ENCODE peak calls at places on chromosome 11, in five cellular contexts. M, A, W, Q and V are unnamed samples.
A peak's percentile ranks its signal among the peaks of the same experiment; 100 is the strongest.

GRCh38 chr11:31499576-31500178 is 9.7 kb downstream of the IMMP1L start:
- DNase-seq in M (no peak), A (no peak), W (no peak), Q (peak; percentile 21), V (no peak)

GRCh38 chr11:44113572-44113971 is 18.1 kb downstream of the EXT2 start:
- DNase-seq in M (no peak), A (no peak), W (no peak), Q (no peak), V (no peak)

GRCh38 chr11:6655790-6656580 is at the start of gene DCHS1:
- DNase-seq in M (no peak), A (no peak), W (peak; percentile 32), Q (no peak), V (no peak)

GRCh38 chr11:67649634-67650540 is 643 bp downstream of the ACY3 start:
- DNase-seq in M (no peak), A (no peak), W (no peak), Q (no peak), V (no peak)

GRCh38 chr11:79290766-79291165 is 150.1 kb downstream of the TENM4 start:
- DNase-seq in M (no peak), A (no peak), W (no peak), Q (no peak), V (no peak)

GRCh38 chr11:6223854-6224253 is 10.6 kb downstream of the FHIP1B start:
- DNase-seq in M (no peak), A (no peak), W (no peak), Q (no peak), V (no peak)

GRCh38 chr11:11302565-11302964 is 50.5 kb downstream of the CSNK2A3 start:
- DNase-seq in M (no peak), A (no peak), W (no peak), Q (no peak), V (no peak)

GRCh38 chr11:118912742-118913410 is 12.8 kb downstream of the BCL9L start:
- DNase-seq in M (no peak), A (no peak), W (peak; percentile 76), Q (no peak), V (no peak)

GRCh38 chr11:64271339-64272132 is 12.9 kb downstream of the BAD start:
- DNase-seq in M (peak; percentile 89), A (no peak), W (peak; percentile 89), Q (peak; percentile 98), V (peak; percentile 91)

GRCh38 chr11:75495749-75496641 is 29.7 kb downstream of the GDPD5 start:
- DNase-seq in M (no peak), A (no peak), W (no peak), Q (no peak), V (no peak)

GRCh38 chr11:126716456-126717083 is 284.0 kb downstream of the KIRREL3 start:
- DNase-seq in M (no peak), A (peak; percentile 25), W (peak; percentile 63), Q (peak; percentile 22), V (no peak)

GRCh38 chr11:108220721-108221346 is 1.6 kb downstream of the NPAT start:
- DNase-seq in M (no peak), A (no peak), W (peak; percentile 19), Q (peak; percentile 29), V (no peak)

GRCh38 chr11:112728716-112729115 is 232.5 kb upstream of the NCAM1 start:
- DNase-seq in M (no peak), A (no peak), W (no peak), Q (no peak), V (no peak)

GRCh38 chr11:3896644-3897043 is 41.2 kb downstream of the STIM1 start:
- DNase-seq in M (no peak), A (no peak), W (no peak), Q (no peak), V (no peak)

GRCh38 chr11:60428517-60428916 is 855 bp upstream of the MS4A5 start:
- DNase-seq in M (no peak), A (no peak), W (no peak), Q (no peak), V (no peak)

GRCh38 chr11:78788533-78788932 is 213.9 kb upstream of the NARS2 start:
- DNase-seq in M (no peak), A (no peak), W (no peak), Q (no peak), V (no peak)

GRCh38 chr11:128522943-128523518 is 64.3 kb downstream of the ETS1 start:
- DNase-seq in M (no peak), A (no peak), W (no peak), Q (no peak), V (no peak)

GRCh38 chr11:5291207-5291838 is 10.4 kb downstream of the OR51B4 start:
- DNase-seq in M (no peak), A (peak; percentile 42), W (peak; percentile 82), Q (peak; percentile 62), V (no peak)

GRCh38 chr11:21838422-21838821 is 354.5 kb upstream of the ANO5 start:
- DNase-seq in M (no peak), A (no peak), W (no peak), Q (no peak), V (no peak)

GRCh38 chr11:27319065-27319464 is 44.0 kb downstream of the CCDC34 start:
- DNase-seq in M (peak; percentile 20), A (peak; percentile 77), W (peak; percentile 80), Q (peak; percentile 22), V (no peak)

GRCh38 chr11:128716661-128717210 is 22.9 kb downstream of the FLI1 start:
- DNase-seq in M (no peak), A (no peak), W (no peak), Q (peak; percentile 80), V (peak; percentile 74)